ENCODE peak calls at places on chromosomes 12 and 14, in eight cellular contexts. T is T-helper 1 cell, G is NCI-H1694, P is fibroblast of lung, M is NCI-H1436, R is uterus, V is mesothelial cell of epicardium, Z is H7. Q is an unnamed sample.
A peak's percentile ranks its signal among the peaks of the same experiment; 100 is the strongest.

GRCh38 chr12:124713436-124714082 is 146.1 kb upstream of the NCOR2 start:
- DNase-seq in R (peak; percentile 63), M (no peak), V (no peak), P (peak; percentile 95), G (no peak), T (peak; percentile 87), Z (no peak), Q (peak; percentile 90)

GRCh38 chr12:19959353-19959752 is 409.0 kb upstream of the PDE3A start:
- DNase-seq in R (no peak), P (peak; percentile 38), G (no peak), T (no peak), V (no peak), Z (no peak), M (no peak), Q (peak; percentile 62)

GRCh38 chr12:28313631-28314030 is 123.4 kb downstream of the CCDC91 start:
- DNase-seq in T (no peak), R (no peak), G (no peak), M (no peak), V (no peak), Z (no peak), P (peak; percentile 65), Q (peak; percentile 44)

GRCh38 chr12:21697829-21698630 is 40.4 kb upstream of the LDHB start:
- DNase-seq in Z (no peak), G (peak; percentile 59), M (peak; percentile 14), V (no peak), P (peak; percentile 15), T (peak; percentile 19), R (no peak), Q (no peak)

GRCh38 chr12:87679262-87679661 is 349.9 kb downstream of the C12orf50 start:
- DNase-seq in T (no peak), P (no peak), G (no peak), R (no peak), V (no peak), M (no peak), Z (no peak), Q (no peak)

GRCh38 chr14:22791302-22791701 is 23.9 kb downstream of the SLC7A7 start:
- DNase-seq in M (no peak), V (no peak), R (no peak), P (peak; percentile 84), G (no peak), T (no peak), Z (no peak), Q (no peak)

GRCh38 chr12:46131729-46132128 is 137.1 kb downstream of the SLC38A1 start:
- DNase-seq in T (no peak), G (no peak), M (no peak), P (no peak), R (no peak), V (no peak), Z (peak; percentile 6), Q (no peak)

GRCh38 chr12:79634957-79635471 is 55.8 kb downstream of the PAWR start:
- DNase-seq in G (no peak), T (no peak), Z (peak; percentile 22), P (peak; percentile 84), V (no peak), R (no peak), M (no peak), Q (no peak)

GRCh38 chr12:11535127-11535526 is 114.3 kb upstream of the ETV6 start:
- DNase-seq in R (no peak), V (no peak), Z (no peak), M (no peak), T (no peak), P (no peak), G (no peak), Q (no peak)

GRCh38 chr14:34085695-34086094 is 134.8 kb upstream of the EGLN3 start:
- DNase-seq in V (no peak), G (no peak), T (no peak), M (no peak), P (no peak), Z (no peak), R (no peak), Q (no peak)

GRCh38 chr12:120361506-120362208 is 7.3 kb downstream of the MSI1 start:
- DNase-seq in P (peak; percentile 85), G (peak; percentile 20), V (peak; percentile 71), R (peak; percentile 62), Z (peak; percentile 100), T (no peak), M (peak; percentile 96), Q (no peak)

GRCh38 chr14:89755816-89756215 is 198.7 kb downstream of the EFCAB11 start:
- DNase-seq in V (no peak), R (no peak), G (no peak), M (no peak), T (no peak), Z (no peak), P (no peak), Q (no peak)

GRCh38 chr14:93173943-93174395 is 10.7 kb downstream of the MOAP1 start:
- DNase-seq in V (no peak), M (no peak), G (no peak), P (peak; percentile 27), T (no peak), Z (no peak), R (no peak), Q (no peak)

GRCh38 chr12:4034926-4035325 is 161.7 kb upstream of the PARP11 start:
- DNase-seq in G (no peak), T (no peak), P (no peak), Z (no peak), R (no peak), V (no peak), M (no peak), Q (no peak)

GRCh38 chr14:101460521-101460920 is 100.8 kb upstream of the DIO3 start:
- DNase-seq in T (no peak), M (no peak), P (no peak), V (no peak), G (no peak), R (no peak), Z (no peak), Q (no peak)